ENCODE peak calls at places on chromosomes 13 and 19, in six cellular contexts. Q is uterus; O is endothelial cell; T is Peyer's patch; J is CD8-positive, alpha-beta T cell; S is WTC11. E is an unnamed sample.

GRCh38 chr13:30607908-30608307 is 9.8 kb upstream of the USPL1 start:
- DNase-seq in J (peak; percentile 65), S (no peak), Q (no peak), O (no peak), T (peak; percentile 84), E (no peak)

GRCh38 chr19:1533510-1534150 is 9.8 kb downstream of the PLK5 start:
- DNase-seq in S (no peak), O (no peak), T (no peak), Q (no peak), J (no peak), E (no peak)

GRCh38 chr19:35828694-35829301 is 16.2 kb upstream of the PRODH2 start:
- DNase-seq in O (peak; percentile 78), S (peak; percentile 87), J (peak; percentile 50), Q (peak; percentile 29), T (no peak), E (peak; percentile 80)

GRCh38 chr13:83877901-83878300 is 4.4 kb downstream of the SLITRK1 start:
- DNase-seq in T (no peak), O (no peak), J (no peak), Q (no peak), S (no peak), E (no peak)

GRCh38 chr13:107803822-107804495 is 411.4 kb downstream of the LIG4 start:
- DNase-seq in T (no peak), O (peak; percentile 8), J (no peak), S (no peak), Q (no peak), E (no peak)

GRCh38 chr13:53254495-53254894 is 225.9 kb downstream of the OLFM4 start:
- DNase-seq in Q (no peak), J (no peak), S (no peak), T (no peak), O (peak; percentile 44), E (peak; percentile 7)

GRCh38 chr13:35714588-35714987 is 238.1 kb upstream of the MAB21L1 start:
- DNase-seq in Q (no peak), T (no peak), O (no peak), S (no peak), J (no peak), E (peak; percentile 59)

GRCh38 chr19:30691767-30692516 is 319.8 kb downstream of the ZNF536 start:
- DNase-seq in Q (no peak), S (no peak), T (no peak), J (no peak), O (no peak), E (no peak)

GRCh38 chr13:110525328-110526319 is 35.9 kb downstream of the RAB20 start:
- DNase-seq in S (no peak), Q (no peak), T (peak; percentile 73), O (no peak), J (no peak), E (no peak)

GRCh38 chr19:12784871-12785430 is 6.3 kb upstream of the JUNB start:
- DNase-seq in T (no peak), Q (no peak), J (peak; percentile 39), O (no peak), S (no peak), E (no peak)

GRCh38 chr19:23718802-23719201 is 31.8 kb upstream of the ZNF675 start:
- DNase-seq in S (peak; percentile 42), T (no peak), Q (no peak), J (no peak), O (no peak), E (no peak)

GRCh38 chr19:39236527-39236926 is 8.3 kb downstream of the IFNL3 start:
- DNase-seq in T (peak; percentile 24), S (no peak), J (peak; percentile 44), Q (no peak), O (no peak), E (no peak)

GRCh38 chr13:79794936-79795335 is 314.0 kb downstream of the NDFIP2 start:
- DNase-seq in S (no peak), Q (no peak), J (no peak), T (no peak), O (no peak), E (no peak)

GRCh38 chr19:14035706-14036105 is 4.1 kb downstream of the IL27RA start:
- DNase-seq in T (no peak), S (no peak), O (no peak), J (no peak), Q (no peak), E (no peak)

GRCh38 chr19:10816691-10817090 is 19.3 kb downstream of the TMED1 start:
- DNase-seq in Q (no peak), T (no peak), J (no peak), O (no peak), S (no peak), E (no peak)

GRCh38 chr13:20291675-20292074 is 59.6 kb upstream of the GJB6 start:
- DNase-seq in O (no peak), S (no peak), Q (no peak), J (no peak), T (no peak), E (no peak)

GRCh38 chr19:50669319-50670101 is 20.3 kb downstream of the C19orf81 start:
- DNase-seq in J (peak; percentile 47), S (no peak), Q (no peak), O (no peak), T (no peak), E (peak; percentile 51)

GRCh38 chr19:55539082-55539715 is 2.3 kb upstream of the SBK2 start:
- DNase-seq in O (no peak), S (no peak), T (no peak), J (no peak), Q (no peak), E (no peak)

GRCh38 chr19:10321874-10322835 is 6.3 kb upstream of the FDX2 start:
- DNase-seq in S (no peak), Q (no peak), T (no peak), O (no peak), J (no peak), E (no peak)

GRCh38 chr13:29702912-29703351 is 107.4 kb upstream of the SLC7A1 start:
- DNase-seq in T (no peak), O (no peak), Q (peak; percentile 46), S (no peak), J (no peak), E (peak; percentile 14)

GRCh38 chr19:52942371-52943133 is 19.3 kb upstream of the ZNF888 start:
- DNase-seq in S (peak; percentile 97), J (peak; percentile 96), T (peak; percentile 95), Q (peak; percentile 94), O (peak; percentile 92), E (peak; percentile 92)

GRCh38 chr19:2517881-2518601 is 42.1 kb downstream of the GADD45B start:
- DNase-seq in J (peak; percentile 38), T (no peak), S (no peak), O (no peak), Q (no peak), E (no peak)

GRCh38 chr13:111485491-111486250 is 165.2 kb downstream of the TEX29 start:
- DNase-seq in O (no peak), J (no peak), Q (no peak), T (no peak), S (no peak), E (no peak)

GRCh38 chr19:34838753-34839431 is 65.9 kb upstream of the ZNF599 start:
- DNase-seq in J (no peak), O (peak; percentile 47), Q (no peak), T (no peak), S (peak; percentile 89), E (peak; percentile 28)

GRCh38 chr19:28882818-28883217 is 330.1 kb downstream of the UQCRFS1 start:
- DNase-seq in S (no peak), Q (no peak), O (no peak), J (no peak), T (no peak), E (no peak)

GRCh38 chr19:21256722-21257121 is 72.5 kb downstream of the ZNF708 start:
- DNase-seq in S (peak; percentile 21), O (no peak), Q (no peak), T (no peak), J (no peak), E (no peak)

GRCh38 chr19:16417660-16418596 is 53.8 kb downstream of the EPS15L1 start:
- DNase-seq in S (peak; percentile 85), T (peak; percentile 83), J (peak; percentile 70), Q (peak; percentile 53), O (peak; percentile 77), E (peak; percentile 61)

GRCh38 chr13:51444922-51445321 is 7.9 kb downstream of the INTS6 start:
- DNase-seq in O (no peak), J (no peak), Q (no peak), S (no peak), T (no peak), E (no peak)
- TF ChIP-seq CTCF in O (no peak), J (no peak), Q (peak; percentile 29), S (no peak), T (no peak), E (no peak)

GRCh38 chr19:19262190-19263057 is 10.7 kb downstream of the TM6SF2 start:
- DNase-seq in J (no peak), S (peak; percentile 64), Q (no peak), T (no peak), O (peak; percentile 5), E (no peak)
- TF ChIP-seq CTCF in J (no peak), S (no peak), Q (no peak), T (no peak), O (no peak), E (peak; percentile 12)

DNA sequence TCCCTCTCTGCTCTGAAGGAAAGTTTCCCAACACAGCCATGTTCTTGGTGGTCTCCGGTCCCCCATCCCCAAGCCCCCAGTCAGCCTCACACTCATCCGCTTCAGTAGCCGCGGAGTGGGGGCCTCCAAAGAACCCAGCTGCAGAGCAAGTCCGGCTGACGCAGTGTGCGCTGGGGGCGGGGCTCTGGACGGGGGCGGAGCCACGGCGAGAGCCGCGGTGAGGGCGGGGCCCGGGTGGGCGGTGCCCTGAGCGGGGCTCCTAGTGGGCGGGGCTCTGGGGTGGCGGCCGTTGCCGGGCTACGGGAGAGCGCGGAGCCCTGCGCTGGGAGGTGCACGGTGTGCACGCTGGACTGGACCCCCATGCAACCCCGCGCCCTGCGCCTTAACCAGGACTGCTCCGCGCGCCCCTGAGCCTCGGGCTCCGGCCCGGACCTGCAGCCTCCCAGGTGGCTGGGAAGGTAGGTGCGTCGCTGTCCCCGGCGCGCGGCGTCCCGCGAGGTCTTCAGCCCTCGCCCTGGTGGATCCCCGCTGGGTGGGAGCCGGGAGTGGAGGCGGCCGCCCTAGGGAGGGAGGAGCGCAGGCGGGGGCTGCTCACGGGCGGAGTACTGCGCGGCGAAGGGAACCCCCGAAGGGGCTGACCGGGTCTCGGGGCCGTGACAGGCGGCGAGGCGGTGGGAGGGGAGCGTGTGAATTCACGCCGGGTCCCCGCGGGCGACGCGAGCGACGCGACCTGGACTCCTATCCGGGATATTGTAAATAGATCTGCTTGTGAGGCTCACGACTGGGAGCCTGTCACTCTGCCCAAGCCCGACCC is 9.1 kb downstream of the TNFRSF19 start:
- DNase-seq in T (peak; percentile 79), S (peak; percentile 95), O (peak; percentile 97), Q (peak; percentile 90), J (peak; percentile 92), E (peak; percentile 97)
- TF ChIP-seq CTCF in T (no peak), S (no peak), O (no peak), Q (no peak), J (no peak), E (no peak)

GRCh38 chr19:48365602-48366001 is 1.4 kb downstream of the SYNGR4 start:
- DNase-seq in Q (no peak), T (no peak), J (no peak), O (no peak), S (no peak), E (no peak)

GRCh38 chr19:48362716-48363499 is 832 bp downstream of the TMEM143 start:
- DNase-seq in Q (peak; percentile 95), S (peak; percentile 98), O (peak; percentile 92), T (peak; percentile 92), J (peak; percentile 89), E (peak; percentile 86)

GRCh38 chr19:48363810-48364563 is at the start of the genes SYNGR4 and TMEM143:
- DNase-seq in T (peak; percentile 98), J (peak; percentile 96), O (peak; percentile 95), Q (peak; percentile 99), S (peak; percentile 99), E (peak; percentile 95)

GRCh38 chr19:48363500-48363809 is 285 bp downstream of the TMEM143 start:
- DNase-seq in O (peak; percentile 44), J (no peak), Q (no peak), T (peak; percentile 20), S (no peak), E (no peak)

GRCh38 chr19:48364564-48365363 is 597 bp downstream of the SYNGR4 start:
- DNase-seq in Q (peak; percentile 25), T (no peak), J (no peak), S (no peak), O (no peak), E (no peak)
- TF ChIP-seq CTCF in Q (no peak), T (no peak), J (no peak), S (no peak), O (no peak), E (no peak)